ENCODE peak calls at places on chromosomes 1 and 21, in four cellular contexts. X is CD8-positive, alpha-beta memory T cell; B is tibial artery; Z is HCT116. A is an unnamed sample. For H3K4me1 and H3K9me3, the result is how much of the 10 kb centered on the place peaks cover.

GRCh38 chr1:201870397-201870796 is 18.3 kb upstream of the SHISA4 start:
- DNase-seq in X (no peak), B (no peak), Z (no peak), A (no peak)

GRCh38 chr1:107153033-107153432 is 12.2 kb downstream of the NTNG1 start:
- DNase-seq in X (no peak), B (no peak), Z (no peak), A (no peak)

GRCh38 chr1:16153110-16153998 is 2.5 kb downstream of the EPHA2 start:
- DNase-seq in X (no peak), B (no peak), Z (no peak), A (no peak)

GRCh38 chr1:114758251-114758832 is 558 bp upstream of the CSDE1 start:
- DNase-seq in X (no peak), B (no peak), Z (no peak), A (no peak)

GRCh38 chr1:21268281-21269239 is 21.7 kb downstream of the ECE1 start:
- DNase-seq in X (no peak), B (no peak), Z (no peak), A (peak)

GRCh38 chr1:34474566-34474965 is 280.3 kb upstream of the GJB5 start:
- DNase-seq in X (no peak), B (no peak), Z (no peak), A (no peak)

GRCh38 chr1:53891021-53891420 is 1.4 kb upstream of the YIPF1 start:
- DNase-seq in X (no peak), B (no peak), Z (no peak), A (no peak)

GRCh38 chr1:99749504-99749903 is 16.9 kb downstream of the FRRS1 start:
- DNase-seq in X (no peak), B (no peak), Z (no peak), A (no peak)

GRCh38 chr1:36093919-36094318 is 5.2 kb downstream of the ADPRS start:
- DNase-seq in X (no peak), B (peak), Z (no peak), A (no peak)

GRCh38 chr1:233016798-233017197 is 66.4 kb downstream of the NTPCR start:
- DNase-seq in X (no peak), B (no peak), Z (no peak), A (no peak)

GRCh38 chr1:173267453-173267945 is 60.4 kb upstream of the TNFSF4 start:
- DNase-seq in X (no peak), B (no peak), Z (no peak), A (no peak)

GRCh38 chr1:44031900-44032817 is 897 bp upstream of the SLC6A9 start:
- DNase-seq in X (no peak), B (peak), Z (no peak), A (no peak)

GRCh38 chr1:180580237-180580636 is 21.5 kb downstream of the OVAAL start:
- DNase-seq in X (no peak), B (no peak), Z (no peak), A (no peak)

GRCh38 chr21:35265170-35265877 is 216.2 kb upstream of the RUNX1 start:
- DNase-seq in X (no peak), B (no peak), Z (peak), A (no peak)

GRCh38 chr1:158022554-158023278 is 29.3 kb downstream of the KIRREL1 start:
- DNase-seq in X (no peak), B (peak), Z (no peak), A (no peak)

GRCh38 chr1:118115567-118116272 is 69.3 kb downstream of the SPAG17 start:
- DNase-seq in X (no peak), B (no peak), Z (no peak), A (no peak)

GRCh38 chr1:31521761-31522555 is 54.4 kb upstream of the TINAGL1 start:
- DNase-seq in X (no peak), B (peak), Z (no peak), A (no peak)

GRCh38 chr1:15125101-15125745 is 28.3 kb upstream of the TMEM51 start:
- DNase-seq in X (no peak), B (no peak), Z (no peak), A (no peak)

GRCh38 chr1:156623946-156624813 is 5.0 kb downstream of the HAPLN2 start:
- DNase-seq in X (no peak), B (peak), Z (no peak), A (peak)

GRCh38 chr21:44972821-44973220 is 33.0 kb downstream of the SLX9 start:
- DNase-seq in X (no peak), B (peak), Z (no peak), A (no peak)

GRCh38 chr1:35556494-35557117 is 597 bp downstream of the KIAA0319L start:
- DNase-seq in X (no peak), B (no peak), Z (no peak), A (no peak)

GRCh38 chr1:226979517-226980121 is 39.5 kb downstream of the COQ8A start:
- DNase-seq in X (no peak), B (no peak), Z (no peak), A (peak)

GRCh38 chr1:1463312-1463711 is 8.3 kb upstream of the ATAD3B start:
- DNase-seq in X (no peak), B (no peak), Z (no peak), A (no peak)

GRCh38 chr1:162976628-162977027 is 92.5 kb upstream of the RGS4 start:
- DNase-seq in X (no peak), B (no peak), Z (no peak), A (no peak)

GRCh38 chr1:23405946-23406345 is 18.6 kb downstream of the TCEA3 start:
- DNase-seq in X (no peak), B (no peak), Z (no peak), A (no peak)

GRCh38 chr1:53625766-53626520 is 113.0 kb downstream of the GLIS1 start:
- DNase-seq in X (no peak), B (peak), Z (no peak), A (no peak)

GRCh38 chr1:24142546-24143431 is at the start of gene IL22RA1:
- DNase-seq in X (no peak), B (peak), Z (peak), A (peak)

GRCh38 chr1:81801834-81802531 is 1.2 kb downstream of the ADGRL2 start:
- DNase-seq in X (no peak), B (peak), Z (no peak), A (peak)

GRCh38 chr1:243926803-243927245 is 76.8 kb upstream of the AKT3 start:
- DNase-seq in X (no peak), B (no peak), Z (peak), A (no peak)

DNA sequence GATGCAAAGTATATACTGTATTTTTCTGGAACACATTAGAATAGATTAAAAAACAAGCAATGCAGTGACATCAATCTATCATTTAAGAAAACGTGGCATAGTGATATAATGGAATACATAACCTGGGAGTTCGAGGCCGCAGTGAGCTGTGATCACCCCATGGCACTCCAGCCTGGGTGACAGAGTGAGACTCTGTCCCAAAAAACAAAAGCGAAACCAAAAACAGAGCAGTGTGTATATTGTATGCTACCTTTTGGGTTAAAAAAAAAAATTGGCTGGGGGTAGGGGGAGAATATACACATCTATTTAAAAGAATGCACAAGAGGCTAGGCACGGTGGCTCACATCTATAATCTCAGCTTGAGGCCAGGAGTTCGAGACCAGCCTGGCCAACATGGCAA is 13.5 kb downstream of the SLC2A1 start:
- DNase-seq in X (no peak), B (no peak), Z (no peak), A (no peak)
- H3K4me1 ChIP-seq in X (half or more), B (half or more), Z (half or more), A (half or more)

DNA sequence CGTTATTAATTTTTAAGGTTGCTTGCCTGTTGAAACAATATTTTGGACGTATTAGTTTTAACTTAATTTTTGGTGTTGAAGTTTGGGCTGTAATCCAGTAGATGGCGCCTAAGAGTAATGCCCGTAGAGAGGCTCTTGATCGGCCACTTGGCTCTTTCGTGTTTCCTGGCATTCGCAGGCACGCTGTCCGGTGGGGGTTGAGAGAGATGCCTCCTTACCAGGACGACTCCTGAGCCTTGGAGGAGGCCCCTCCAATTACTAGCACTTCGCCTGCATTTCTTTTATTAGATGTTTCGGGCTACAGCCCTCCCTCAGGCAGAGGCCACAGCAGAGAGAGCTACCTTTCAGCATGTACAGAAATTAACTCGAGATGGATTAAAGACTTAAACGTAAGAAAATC is 12.0 kb downstream of the OR2M4 start:
- DNase-seq in X (no peak), B (no peak), Z (no peak), A (no peak)
- H3K9me3 ChIP-seq in X (under half), B (under half), Z (under half), A (under half)

GRCh38 chr1:5632814-5633213 is 359.4 kb downstream of the NPHP4 start:
- DNase-seq in X (no peak), B (no peak), Z (no peak), A (no peak)
- H3K4me3 ChIP-seq in X (no peak), B (no peak), Z (no peak), A (no peak)

GRCh38 chr21:43922949-43923348 is 57.9 kb downstream of the AGPAT3 start:
- DNase-seq in X (no peak), B (no peak), Z (no peak), A (no peak)
- H3K4me1 ChIP-seq in X (under half), B (under half), Z (under half), A (under half)

DNA sequence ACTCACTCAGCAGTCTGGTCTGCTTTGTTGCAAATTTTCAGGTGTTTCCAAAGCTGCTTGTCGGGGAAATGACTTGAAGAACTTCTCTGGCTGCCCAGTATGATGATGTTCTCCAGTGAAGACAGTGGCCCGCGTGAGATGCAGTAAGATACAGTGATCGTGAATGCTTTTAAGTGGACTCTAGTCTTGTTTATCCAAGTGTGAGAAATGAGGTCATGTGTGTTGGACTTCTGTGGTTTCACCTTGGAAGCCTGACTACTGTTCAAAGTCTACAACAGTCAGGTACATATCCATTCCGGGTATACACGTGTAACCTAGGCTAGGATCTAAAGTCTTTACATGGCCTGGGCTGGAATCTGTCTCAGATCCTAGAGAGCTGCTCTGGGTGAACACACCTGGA is 29.1 kb downstream of the ZNF695 start:
- DNase-seq in X (no peak), B (no peak), Z (no peak), A (no peak)
- H3K9me3 ChIP-seq in X (under half), B (under half), Z (under half), A (under half)

GRCh38 chr1:221716713-221717490 is 25.0 kb downstream of the DUSP10 start:
- DNase-seq in X (no peak), B (no peak), Z (no peak), A (no peak)
- H3K4me3 ChIP-seq in X (no peak), B (no peak), Z (no peak), A (no peak)

DNA sequence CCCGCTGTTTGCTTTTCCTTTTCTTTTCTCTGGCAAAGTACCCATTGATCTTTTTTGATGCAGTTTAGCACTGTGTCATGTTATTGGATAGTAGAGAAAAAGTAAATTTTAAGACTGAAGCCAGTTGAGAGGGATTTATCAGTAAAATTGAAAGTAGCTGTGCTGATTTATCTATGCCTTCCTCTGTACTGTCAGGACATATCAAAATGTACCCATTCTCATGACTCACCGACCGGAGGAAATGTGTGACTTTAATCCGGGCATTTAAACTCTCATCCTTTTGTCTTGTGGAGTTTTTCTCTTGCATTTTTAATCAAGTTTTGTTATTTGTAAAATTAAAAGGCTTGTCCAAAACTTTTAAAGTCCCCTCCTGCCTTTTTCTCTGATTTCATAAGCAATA is 276.6 kb upstream of the FMN2 start:
- DNase-seq in X (no peak), B (no peak), Z (no peak), A (no peak)
- H3K4me1 ChIP-seq in X (under half), B (under half), Z (under half), A (under half)

DNA sequence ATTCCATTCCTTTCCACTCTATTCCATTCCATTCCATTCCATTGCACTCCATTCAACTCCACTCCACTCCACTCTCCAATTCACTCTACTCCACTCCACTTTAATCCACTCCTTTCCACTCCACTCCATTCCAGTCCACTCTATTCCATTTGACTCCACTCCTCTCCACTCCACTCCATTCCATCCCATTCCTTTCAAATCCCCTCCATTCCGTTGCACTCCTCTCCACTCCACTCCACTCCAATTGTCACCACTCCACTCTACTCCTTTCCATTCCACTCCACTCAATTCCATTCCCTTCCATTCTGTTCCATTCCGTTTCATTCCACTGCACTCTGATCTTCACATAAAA is 2563.7 kb upstream of the TPTE start:
- DNase-seq in X (no peak), B (no peak), Z (no peak), A (no peak)
- H3K9me3 ChIP-seq in X (under half), B (half or more), Z (half or more), A (under half)

A was measured in heart right ventricle.